ENCODE peak calls at places on chromosomes 6 and 20, in four cellular contexts. One of them, this sample, is unnamed.

GRCh38 chr6:32439708-32440214 is at the start of gene HLA-DRA:
- DNase-seq in astrocyte of the spinal cord: peak
- DNase-seq in GOT3: peak
- DNase-seq in epithelial cell of esophagus: peak
- DNase-seq in this sample: no peak

GRCh38 chr20:19757973-19758887 is at the start of gene RIN2:
- DNase-seq in astrocyte of the spinal cord: peak
- DNase-seq in GOT3: no peak
- DNase-seq in epithelial cell of esophagus: peak
- DNase-seq in this sample: peak

GRCh38 chr20:35994994-35995453 is 26.6 kb downstream of the CNBD2 start:
- DNase-seq in astrocyte of the spinal cord: peak
- DNase-seq in GOT3: peak
- DNase-seq in epithelial cell of esophagus: peak
- DNase-seq in this sample: peak

GRCh38 chr6:107009499-107009898 is 18.5 kb upstream of the MTRES1 start:
- DNase-seq in astrocyte of the spinal cord: no peak
- DNase-seq in GOT3: no peak
- DNase-seq in epithelial cell of esophagus: no peak
- DNase-seq in this sample: no peak

GRCh38 chr6:140537834-140538680 is 1163.6 kb upstream of the CITED2 start:
- DNase-seq in astrocyte of the spinal cord: peak
- DNase-seq in GOT3: peak
- DNase-seq in epithelial cell of esophagus: peak
- DNase-seq in this sample: peak

GRCh38 chr6:29736563-29736962 is 13.3 kb downstream of the HLA-F start:
- DNase-seq in astrocyte of the spinal cord: no peak
- DNase-seq in GOT3: no peak
- DNase-seq in epithelial cell of esophagus: no peak
- DNase-seq in this sample: no peak

GRCh38 chr20:6819599-6819998 is 52.1 kb downstream of the BMP2 start:
- DNase-seq in astrocyte of the spinal cord: no peak
- DNase-seq in GOT3: no peak
- DNase-seq in epithelial cell of esophagus: peak
- DNase-seq in this sample: peak

GRCh38 chr20:3045816-3046676 is at the start of gene MRPS26:
- DNase-seq in astrocyte of the spinal cord: peak
- DNase-seq in GOT3: peak
- DNase-seq in epithelial cell of esophagus: peak
- DNase-seq in this sample: peak

GRCh38 chr6:158818008-158818579 is 1.1 kb downstream of the EZR start:
- DNase-seq in astrocyte of the spinal cord: peak
- DNase-seq in GOT3: peak
- DNase-seq in epithelial cell of esophagus: peak
- DNase-seq in this sample: peak

GRCh38 chr6:167058261-167058660 is 59.1 kb downstream of the CEP43 start:
- DNase-seq in astrocyte of the spinal cord: peak
- DNase-seq in GOT3: no peak
- DNase-seq in epithelial cell of esophagus: no peak
- DNase-seq in this sample: no peak

GRCh38 chr6:155100087-155100486 is 105.0 kb downstream of the TIAM2 start:
- DNase-seq in astrocyte of the spinal cord: peak
- DNase-seq in GOT3: no peak
- DNase-seq in epithelial cell of esophagus: no peak
- DNase-seq in this sample: no peak

GRCh38 chr6:152001408-152001807 is 193.9 kb downstream of the ESR1 start:
- DNase-seq in astrocyte of the spinal cord: no peak
- DNase-seq in GOT3: no peak
- DNase-seq in epithelial cell of esophagus: no peak
- DNase-seq in this sample: no peak

GRCh38 chr20:15107952-15108351 is 770.5 kb upstream of the FLRT3 start:
- DNase-seq in astrocyte of the spinal cord: no peak
- DNase-seq in GOT3: no peak
- DNase-seq in epithelial cell of esophagus: no peak
- DNase-seq in this sample: no peak

GRCh38 chr6:158014505-158015187 is 33.0 kb downstream of the SYNJ2 start:
- DNase-seq in astrocyte of the spinal cord: no peak
- DNase-seq in GOT3: no peak
- DNase-seq in epithelial cell of esophagus: no peak
- DNase-seq in this sample: no peak

GRCh38 chr6:53306819-53307347 is 41.9 kb downstream of the ELOVL5 start:
- DNase-seq in astrocyte of the spinal cord: peak
- DNase-seq in GOT3: no peak
- DNase-seq in epithelial cell of esophagus: peak
- DNase-seq in this sample: no peak

GRCh38 chr6:144659202-144659731 is 374.1 kb downstream of the UTRN start:
- DNase-seq in astrocyte of the spinal cord: peak
- DNase-seq in GOT3: no peak
- DNase-seq in epithelial cell of esophagus: no peak
- DNase-seq in this sample: peak

GRCh38 chr6:146363838-146364607 is 179.6 kb upstream of the RAB32 start:
- DNase-seq in astrocyte of the spinal cord: no peak
- DNase-seq in GOT3: no peak
- DNase-seq in epithelial cell of esophagus: no peak
- DNase-seq in this sample: no peak

GRCh38 chr6:118589186-118589585 is 41.1 kb downstream of the PLN start:
- DNase-seq in astrocyte of the spinal cord: no peak
- DNase-seq in GOT3: no peak
- DNase-seq in epithelial cell of esophagus: no peak
- DNase-seq in this sample: no peak

GRCh38 chr6:74410630-74411029 is 714.6 kb downstream of the CD109 start:
- DNase-seq in astrocyte of the spinal cord: peak
- DNase-seq in GOT3: no peak
- DNase-seq in epithelial cell of esophagus: no peak
- DNase-seq in this sample: no peak

GRCh38 chr6:85498596-85499258 is 48.8 kb downstream of the NT5E start:
- DNase-seq in astrocyte of the spinal cord: peak
- DNase-seq in GOT3: no peak
- DNase-seq in epithelial cell of esophagus: peak
- DNase-seq in this sample: no peak

GRCh38 chr6:135250751-135251356 is 69.7 kb downstream of the MYB start:
- DNase-seq in astrocyte of the spinal cord: no peak
- DNase-seq in GOT3: no peak
- DNase-seq in epithelial cell of esophagus: no peak
- DNase-seq in this sample: no peak

This sample was measured in Caco-2.